ENCODE peak calls at places on chromosome 20, in nine cellular contexts. V is prostate gland, D is transverse colon, E is HCT116, R is stomach, H is uterus, C is upper lobe of left lung, Q is adrenal gland, P is heart left ventricle. M is an unnamed sample.

GRCh38 chr20:20594171-20594530 is 118.3 kb downstream of the RALGAPA2 start:
- DNase-seq in D (no peak), P (no peak), C (no peak), H (no peak), Q (no peak), V (no peak), E (no peak), R (no peak), M (no peak)

GRCh38 chr20:62884556-62884955 is 22.9 kb upstream of the TCFL5 start:
- DNase-seq in Q (no peak), H (no peak), C (no peak), D (no peak), R (no peak), V (no peak), P (no peak), E (no peak), M (no peak)

GRCh38 chr20:9298906-9299305 is 215.5 kb upstream of the LAMP5 start:
- DNase-seq in R (no peak), H (no peak), E (no peak), D (no peak), P (no peak), Q (no peak), V (no peak), C (no peak), M (no peak)

GRCh38 chr20:18258126-18258860 is 30.0 kb upstream of the ZNF133 start:
- DNase-seq in C (no peak), Q (no peak), H (no peak), V (no peak), E (no peak), P (no peak), R (no peak), D (no peak), M (no peak)

GRCh38 chr20:49286689-49287551 is 9.1 kb upstream of the ZNFX1 start:
- DNase-seq in Q (no peak), V (no peak), P (no peak), C (no peak), H (no peak), R (no peak), D (peak), E (no peak), M (no peak)

GRCh38 chr20:56989516-56989915 is 276.9 kb downstream of the BMP7 start:
- DNase-seq in E (no peak), D (no peak), C (no peak), V (no peak), H (no peak), Q (no peak), R (no peak), P (no peak), M (no peak)

GRCh38 chr20:60974022-60974421 is 278.0 kb upstream of the CDH4 start:
- DNase-seq in R (no peak), P (no peak), Q (no peak), C (no peak), D (no peak), V (no peak), H (no peak), E (no peak), M (no peak)

GRCh38 chr20:17225891-17226409 is 890 bp upstream of the PCSK2 start:
- DNase-seq in V (no peak), H (no peak), Q (peak), D (no peak), R (no peak), C (no peak), E (no peak), P (no peak), M (no peak)

GRCh38 chr20:24289737-24290481 is 179.5 kb upstream of the SYNDIG1 start:
- DNase-seq in V (no peak), E (no peak), H (no peak), Q (no peak), D (no peak), P (no peak), R (no peak), C (no peak), M (no peak)

GRCh38 chr20:35145141-35145564 is 2.0 kb downstream of the EDEM2 start:
- DNase-seq in C (no peak), V (peak), R (no peak), H (no peak), E (peak), Q (no peak), D (no peak), P (no peak), M (no peak)

GRCh38 chr20:61925555-61926252 is 140.0 kb downstream of the TAF4 start:
- DNase-seq in Q (no peak), E (peak), R (no peak), V (no peak), D (no peak), H (no peak), P (peak), C (no peak), M (no peak)

GRCh38 chr20:12358006-12358654 is 440.4 kb downstream of the BTBD3 start:
- DNase-seq in H (no peak), D (no peak), P (no peak), E (no peak), C (no peak), V (no peak), Q (no peak), R (no peak), M (no peak)

GRCh38 chr20:36859282-36859555 is 16.7 kb upstream of the TLDC2 start:
- DNase-seq in C (no peak), E (no peak), Q (no peak), D (no peak), H (no peak), P (no peak), V (no peak), R (no peak), M (no peak)

GRCh38 chr20:34145280-34145819 is 33.3 kb upstream of the EIF2S2 start:
- DNase-seq in C (no peak), Q (no peak), P (no peak), E (no peak), D (no peak), H (no peak), R (no peak), V (no peak), M (no peak)

GRCh38 chr20:37179671-37180524 is 550 bp upstream of the MROH8 start:
- DNase-seq in H (no peak), V (no peak), D (no peak), E (no peak), C (no peak), R (no peak), Q (no peak), P (no peak), M (no peak)

GRCh38 chr20:1665345-1665744 is 7.8 kb upstream of the SIRPG start:
- DNase-seq in H (no peak), C (no peak), R (no peak), P (no peak), E (no peak), V (no peak), D (no peak), Q (no peak), M (no peak)

GRCh38 chr20:430091-430999 is 22.2 kb downstream of the RBCK1 start:
- DNase-seq in H (no peak), P (no peak), C (no peak), D (no peak), Q (no peak), R (no peak), V (no peak), E (no peak), M (no peak)

GRCh38 chr20:63123326-63123725 is 92.6 kb downstream of the YTHDF1 start:
- DNase-seq in R (no peak), E (no peak), Q (peak), H (no peak), V (no peak), D (peak), C (peak), P (peak), M (no peak)

GRCh38 chr20:31677553-31678260 is 40.0 kb downstream of the COX4I2 start:
- DNase-seq in P (no peak), R (no peak), V (no peak), C (no peak), Q (no peak), D (no peak), E (no peak), H (no peak), M (no peak)

GRCh38 chr20:36542019-36542488 is 735 bp downstream of the MYL9 start:
- DNase-seq in H (peak), D (peak), V (no peak), C (peak), R (no peak), Q (peak), E (peak), P (no peak), M (no peak)

GRCh38 chr20:2713285-2713684 is 20.7 kb downstream of the EBF4 start:
- DNase-seq in E (no peak), V (no peak), D (no peak), R (no peak), P (no peak), Q (no peak), C (no peak), H (no peak), M (no peak)

GRCh38 chr20:8700756-8701155 is 368.1 kb upstream of the PLCB4 start:
- DNase-seq in Q (no peak), D (no peak), E (no peak), C (no peak), H (no peak), P (no peak), V (no peak), R (no peak), M (no peak)

GRCh38 chr20:61881416-61881815 is 184.3 kb downstream of the TAF4 start:
- DNase-seq in V (no peak), H (no peak), R (no peak), C (no peak), E (no peak), Q (no peak), P (peak), D (no peak), M (no peak)

GRCh38 chr20:37096415-37097039 is 730 bp upstream of the RBL1 start:
- DNase-seq in C (no peak), D (no peak), Q (no peak), P (no peak), E (no peak), V (no peak), H (no peak), R (no peak), M (no peak)

GRCh38 chr20:37042986-37043972 is 52.5 kb downstream of the RBL1 start:
- DNase-seq in C (peak), H (no peak), D (peak), P (no peak), Q (no peak), E (no peak), V (no peak), R (no peak), M (no peak)

GRCh38 chr20:63183422-63184146 is 32.3 kb downstream of the YTHDF1 start:
- DNase-seq in P (no peak), E (peak), V (peak), R (peak), Q (peak), C (peak), D (peak), H (no peak), M (peak)

GRCh38 chr20:7841291-7841966 is 98.8 kb downstream of the HAO1 start:
- DNase-seq in H (no peak), V (no peak), Q (no peak), R (no peak), E (no peak), D (no peak), P (no peak), C (no peak), M (no peak)

GRCh38 chr20:36483919-36484808 is 57.2 kb upstream of the MYL9 start:
- DNase-seq in P (no peak), H (no peak), V (no peak), R (peak), C (peak), E (no peak), Q (no peak), D (no peak), M (no peak)

DNA sequence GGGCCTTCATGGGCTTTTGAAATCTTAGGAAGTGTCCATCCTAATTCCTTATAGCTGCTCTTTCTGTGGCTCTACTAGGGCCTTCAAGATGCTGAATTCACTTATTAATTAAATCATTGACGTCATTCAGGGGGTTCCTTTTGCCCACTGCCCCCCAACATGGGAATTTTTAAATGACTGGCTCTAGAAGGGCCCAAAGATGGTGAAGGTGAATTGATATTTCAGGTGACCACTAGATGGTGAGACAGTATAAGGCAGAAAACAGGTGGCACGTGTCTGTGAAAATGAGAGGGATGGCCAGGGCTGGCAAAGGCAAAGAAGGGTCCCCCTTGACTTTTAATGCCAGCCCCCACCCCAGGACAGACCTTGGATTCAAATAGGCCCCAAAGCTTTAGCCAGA is 11.8 kb downstream of the GNAS start:
- DNase-seq in Q (no peak), R (no peak), P (no peak), C (no peak), H (no peak), D (no peak), V (no peak), E (no peak), M (no peak)
- TF ChIP-seq CTCF in Q (no peak), R (no peak), P (peak), C (no peak), H (no peak), D (no peak), V (no peak), E (peak), M (no peak)

GRCh38 chr20:10936786-10937185 is 263.0 kb upstream of the JAG1 start:
- DNase-seq in C (no peak), P (no peak), E (no peak), R (no peak), H (no peak), V (no peak), D (no peak), Q (no peak), M (no peak)
- TF ChIP-seq POLR2A in C (no peak), P (no peak), E (no peak), R (no peak), H (no peak), V (no peak), D (no peak), Q (no peak), M (no peak)

DNA sequence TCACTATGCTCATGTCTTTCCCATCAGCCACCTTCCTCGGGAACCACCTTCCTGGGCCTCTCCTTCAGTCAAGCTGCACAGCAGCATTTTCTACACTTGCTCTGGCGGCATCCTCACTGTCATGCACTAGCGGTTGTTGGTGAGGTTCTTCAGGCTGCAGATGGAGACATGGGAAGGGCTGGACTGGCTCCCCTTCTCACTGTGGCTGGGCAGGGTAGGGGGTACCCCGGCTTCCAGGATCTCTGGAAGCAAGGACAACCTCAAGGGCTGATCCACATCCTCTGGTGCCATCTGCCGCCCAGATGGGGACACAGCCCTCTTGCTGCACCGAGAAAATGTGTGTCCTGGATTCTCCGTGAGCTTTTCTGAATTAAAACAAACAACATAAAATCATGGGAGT is 180.1 kb upstream of the RNF24 start:
- DNase-seq in E (no peak), C (no peak), R (no peak), H (no peak), V (no peak), D (no peak), P (no peak), Q (no peak), M (no peak)
- TF ChIP-seq CTCF in E (no peak), C (no peak), R (no peak), H (peak), V (no peak), D (peak), P (peak), Q (no peak), M (peak)

DNA sequence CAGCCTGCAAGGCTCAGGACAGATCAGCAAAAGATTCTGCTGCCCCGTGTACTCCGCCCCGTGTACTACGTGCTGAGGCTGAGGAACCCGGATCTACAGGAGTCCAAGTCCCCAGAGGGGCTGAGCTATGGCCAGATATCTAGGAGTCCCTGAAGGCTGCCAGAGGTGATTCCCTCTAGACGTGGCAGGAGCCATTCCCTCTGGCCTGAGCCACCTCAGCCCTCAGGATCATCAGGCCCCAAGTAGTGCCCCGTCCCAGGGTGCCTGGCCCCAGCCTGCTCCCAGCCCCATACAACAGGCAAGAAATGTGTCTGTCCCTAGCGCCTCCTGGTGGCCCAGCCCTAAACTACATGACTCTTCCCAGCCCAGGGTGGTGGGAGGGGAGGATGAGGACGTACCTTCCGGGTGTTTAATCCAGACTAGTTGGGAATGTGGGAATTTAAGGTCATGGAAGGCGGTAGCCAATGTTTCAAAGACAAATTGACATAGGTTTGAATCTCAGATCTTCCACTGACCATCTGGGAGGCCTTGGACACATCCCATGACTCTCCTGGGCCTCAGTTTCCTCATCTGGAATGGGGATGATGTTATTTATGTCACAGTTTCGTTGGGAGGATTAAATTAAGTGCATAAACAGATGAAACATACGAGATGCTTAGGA is 49.4 kb upstream of the PTPN1 start:
- DNase-seq in H (peak), Q (peak), E (peak), V (peak), C (peak), R (peak), P (peak), D (peak), M (peak)
- TF ChIP-seq POLR2A in H (no peak), Q (no peak), E (no peak), V (no peak), C (no peak), R (no peak), P (peak), D (no peak), M (peak)

GRCh38 chr20:44701889-44702288 is 13.3 kb upstream of the CCN5 start:
- DNase-seq in H (no peak), V (no peak), D (no peak), R (no peak), P (peak), E (no peak), C (no peak), Q (no peak), M (no peak)

GRCh38 chr20:44701116-44701865 is 13.9 kb upstream of the CCN5 start:
- DNase-seq in E (no peak), C (no peak), H (no peak), P (peak), V (no peak), Q (no peak), R (no peak), D (no peak), M (no peak)

GRCh38 chr20:44703956-44704488 is 11.1 kb upstream of the CCN5 start:
- DNase-seq in Q (no peak), H (no peak), D (no peak), P (peak), V (no peak), R (no peak), E (no peak), C (no peak), M (no peak)

GRCh38 chr20:44703183-44703925 is 11.8 kb upstream of the CCN5 start:
- DNase-seq in P (no peak), V (no peak), D (no peak), R (no peak), Q (no peak), H (no peak), C (no peak), E (no peak), M (no peak)

DNA sequence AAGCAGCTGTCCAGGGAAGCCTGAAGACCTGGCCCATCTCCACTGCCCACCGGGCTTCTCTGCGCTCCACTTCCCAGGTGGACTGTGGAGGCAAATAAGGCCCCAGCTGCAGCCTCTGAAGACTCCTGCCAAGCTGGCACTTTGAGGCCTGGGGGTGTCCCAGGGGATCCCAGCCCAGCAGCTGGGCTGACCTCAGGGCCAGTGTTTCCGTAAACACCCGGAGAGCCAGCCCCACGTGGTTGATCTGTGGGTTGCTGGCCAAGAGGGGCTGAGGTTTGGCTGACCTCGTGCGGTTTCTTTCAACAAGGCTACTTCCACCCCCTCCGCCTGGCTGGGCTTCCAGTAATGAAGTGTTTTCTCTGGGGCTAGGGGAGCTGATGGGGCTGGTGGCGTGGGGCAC is 12.4 kb upstream of the CCN5 start:
- DNase-seq in D (peak), C (peak), V (no peak), H (peak), R (peak), Q (peak), P (peak), E (no peak), M (peak)
- TF ChIP-seq CTCF in D (no peak), C (no peak), V (no peak), H (no peak), R (no peak), Q (no peak), P (peak), E (no peak), M (no peak)